ENCODE peak calls at places on chromosome X, in six cellular contexts. One of them, this sample, is unnamed.

GRCh38 chrX:41339148-41339547 is 5.2 kb downstream of the DDX3X start:
- DNase-seq in OCI-LY7: no peak
- DNase-seq in AG04450: no peak
- DNase-seq in cardiac muscle cell: no peak
- DNase-seq in A549: no peak
- DNase-seq in tibial artery: no peak
- DNase-seq in this sample: no peak

GRCh38 chrX:46686003-46686645 is 72.8 kb downstream of the SLC9A7 start:
- DNase-seq in OCI-LY7: peak; percentile 54
- DNase-seq in AG04450: no peak
- DNase-seq in cardiac muscle cell: peak; percentile 32
- DNase-seq in A549: peak; percentile 35
- DNase-seq in tibial artery: no peak
- DNase-seq in this sample: peak; percentile 28

GRCh38 chrX:102067966-102068723 is 57.3 kb upstream of the TCEAL2 start:
- DNase-seq in OCI-LY7: peak; percentile 4
- DNase-seq in AG04450: no peak
- DNase-seq in cardiac muscle cell: peak; percentile 14
- DNase-seq in A549: peak; percentile 24
- DNase-seq in tibial artery: no peak
- DNase-seq in this sample: no peak

GRCh38 chrX:139077303-139078131 is 366.0 kb upstream of the FGF13 start:
- DNase-seq in OCI-LY7: no peak
- DNase-seq in AG04450: no peak
- DNase-seq in cardiac muscle cell: no peak
- DNase-seq in A549: peak; percentile 2
- DNase-seq in tibial artery: no peak
- DNase-seq in this sample: no peak

GRCh38 chrX:119690921-119691716 is 1.8 kb downstream of the SEPTIN6 start:
- DNase-seq in OCI-LY7: no peak
- DNase-seq in AG04450: no peak
- DNase-seq in cardiac muscle cell: no peak
- DNase-seq in A549: no peak
- DNase-seq in tibial artery: no peak
- DNase-seq in this sample: no peak

GRCh38 chrX:129667412-129667811 is 12.7 kb upstream of the APLN start:
- DNase-seq in OCI-LY7: no peak
- DNase-seq in AG04450: no peak
- DNase-seq in cardiac muscle cell: no peak
- DNase-seq in A549: no peak
- DNase-seq in tibial artery: no peak
- DNase-seq in this sample: no peak

GRCh38 chrX:29948653-29949052 is 266.7 kb upstream of the MAGEB2 start:
- DNase-seq in OCI-LY7: no peak
- DNase-seq in AG04450: no peak
- DNase-seq in cardiac muscle cell: no peak
- DNase-seq in A549: no peak
- DNase-seq in tibial artery: no peak
- DNase-seq in this sample: no peak

GRCh38 chrX:72634321-72634720 is 61.7 kb upstream of the HDAC8 start:
- DNase-seq in OCI-LY7: no peak
- DNase-seq in AG04450: no peak
- DNase-seq in cardiac muscle cell: no peak
- DNase-seq in A549: no peak
- DNase-seq in tibial artery: no peak
- DNase-seq in this sample: no peak

GRCh38 chrX:22300130-22300529 is 27.4 kb downstream of the CBLL2 start:
- DNase-seq in OCI-LY7: no peak
- DNase-seq in AG04450: no peak
- DNase-seq in cardiac muscle cell: peak; percentile 91
- DNase-seq in A549: peak; percentile 5
- DNase-seq in tibial artery: peak; percentile 64
- DNase-seq in this sample: peak; percentile 14

GRCh38 chrX:121160987-121161386 is 113.6 kb downstream of the GLUD2 start:
- DNase-seq in OCI-LY7: no peak
- DNase-seq in AG04450: no peak
- DNase-seq in cardiac muscle cell: no peak
- DNase-seq in A549: no peak
- DNase-seq in tibial artery: no peak
- DNase-seq in this sample: no peak

GRCh38 chrX:149818652-149819051 is 36.9 kb downstream of the MAGEA9 start:
- DNase-seq in OCI-LY7: no peak
- DNase-seq in AG04450: no peak
- DNase-seq in cardiac muscle cell: no peak
- DNase-seq in A549: no peak
- DNase-seq in tibial artery: no peak
- DNase-seq in this sample: no peak

GRCh38 chrX:65910899-65911298 is 129.0 kb downstream of the VSIG4 start:
- DNase-seq in OCI-LY7: no peak
- DNase-seq in AG04450: no peak
- DNase-seq in cardiac muscle cell: no peak
- DNase-seq in A549: no peak
- DNase-seq in tibial artery: no peak
- DNase-seq in this sample: no peak

GRCh38 chrX:17038681-17039161 is 92.3 kb downstream of the REPS2 start:
- DNase-seq in OCI-LY7: no peak
- DNase-seq in AG04450: no peak
- DNase-seq in cardiac muscle cell: peak; percentile 53
- DNase-seq in A549: no peak
- DNase-seq in tibial artery: no peak
- DNase-seq in this sample: no peak

GRCh38 chrX:48956728-48957414 is 536 bp downstream of the OTUD5 start:
- DNase-seq in OCI-LY7: no peak
- DNase-seq in AG04450: no peak
- DNase-seq in cardiac muscle cell: peak; percentile 15
- DNase-seq in A549: no peak
- DNase-seq in tibial artery: peak; percentile 68
- DNase-seq in this sample: no peak

GRCh38 chrX:132732236-132732635 is 226.2 kb downstream of the HS6ST2 start:
- DNase-seq in OCI-LY7: no peak
- DNase-seq in AG04450: no peak
- DNase-seq in cardiac muscle cell: no peak
- DNase-seq in A549: no peak
- DNase-seq in tibial artery: no peak
- DNase-seq in this sample: no peak

GRCh38 chrX:110951472-110952269 is 144.3 kb upstream of the PAK3 start:
- DNase-seq in OCI-LY7: no peak
- DNase-seq in AG04450: no peak
- DNase-seq in cardiac muscle cell: no peak
- DNase-seq in A549: no peak
- DNase-seq in tibial artery: no peak
- DNase-seq in this sample: no peak

GRCh38 chrX:150983526-150984163 is 510 bp downstream of the HMGB3 start:
- DNase-seq in OCI-LY7: peak; percentile 28
- DNase-seq in AG04450: no peak
- DNase-seq in cardiac muscle cell: peak; percentile 26
- DNase-seq in A549: no peak
- DNase-seq in tibial artery: no peak
- DNase-seq in this sample: no peak

GRCh38 chrX:10118530-10118929 is 38.2 kb upstream of the CLCN4 start:
- DNase-seq in OCI-LY7: no peak
- DNase-seq in AG04450: no peak
- DNase-seq in cardiac muscle cell: no peak
- DNase-seq in A549: no peak
- DNase-seq in tibial artery: no peak
- DNase-seq in this sample: no peak
- H3K9me3 ChIP-seq in OCI-LY7: no peaks in the 10 kb centered on the region
- H3K9me3 ChIP-seq in AG04450: peaks cover 27% of the 10 kb centered on the region
- H3K9me3 ChIP-seq in cardiac muscle cell: no peaks in the 10 kb centered on the region
- H3K9me3 ChIP-seq in A549: peaks cover 55% of the 10 kb centered on the region
- H3K9me3 ChIP-seq in tibial artery: no peaks in the 10 kb centered on the region
- H3K9me3 ChIP-seq in this sample: peaks cover 3% of the 10 kb centered on the region

GRCh38 chrX:23699636-23700194 is 32.4 kb downstream of the PRDX4 start:
- DNase-seq in OCI-LY7: no peak
- DNase-seq in AG04450: no peak
- DNase-seq in cardiac muscle cell: peak; percentile 15
- DNase-seq in A549: no peak
- DNase-seq in tibial artery: no peak
- DNase-seq in this sample: no peak
- TF ChIP-seq CTCF in OCI-LY7: no peak
- TF ChIP-seq CTCF in AG04450: no peak
- TF ChIP-seq CTCF in cardiac muscle cell: no peak
- TF ChIP-seq CTCF in A549: no peak
- TF ChIP-seq CTCF in tibial artery: no peak
- TF ChIP-seq CTCF in this sample: no peak

DNA sequence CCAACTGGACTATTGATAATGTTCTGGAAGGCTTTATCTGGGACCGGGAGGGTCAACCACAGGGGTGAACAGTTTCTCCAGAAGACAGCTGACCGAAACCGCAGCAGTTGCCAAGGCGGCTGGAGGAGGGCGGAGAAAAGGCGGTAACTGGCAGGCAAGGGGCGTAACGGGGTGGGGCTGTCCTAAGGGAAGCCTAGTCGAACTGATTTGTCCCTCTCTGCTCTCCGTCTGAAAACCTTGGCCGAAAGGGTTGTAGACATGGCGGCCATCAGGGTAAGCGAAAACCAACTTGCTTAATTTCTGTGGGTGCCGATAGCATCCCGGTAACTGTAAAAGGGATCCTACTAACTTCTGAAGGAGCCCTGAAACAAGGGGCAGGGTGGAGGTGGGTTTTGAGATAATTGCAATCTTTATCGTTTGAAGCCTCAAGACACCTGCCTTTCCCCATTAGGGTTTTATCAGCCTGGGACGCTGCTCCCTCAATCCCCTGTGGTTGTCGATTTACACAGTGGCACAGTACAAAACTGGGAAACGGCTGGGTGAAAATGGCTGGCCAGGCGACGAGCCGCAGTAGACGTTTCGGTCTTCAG is at the start of gene APOOL:
- DNase-seq in OCI-LY7: peak; percentile 79
- DNase-seq in AG04450: peak; percentile 63
- DNase-seq in cardiac muscle cell: peak; percentile 87
- DNase-seq in A549: peak; percentile 93
- DNase-seq in tibial artery: peak; percentile 91
- DNase-seq in this sample: peak; percentile 85
- H3K27ac ChIP-seq in OCI-LY7: peak within 1 kb of the TSS; percentile 5
- H3K27ac ChIP-seq in AG04450: peak within 1 kb of the TSS; percentile 31
- H3K27ac ChIP-seq in cardiac muscle cell: peak within 1 kb of the TSS; percentile 92
- H3K27ac ChIP-seq in A549: peak within 1 kb of the TSS; percentile 89
- H3K27ac ChIP-seq in tibial artery: peak within 1 kb of the TSS; percentile 69
- H3K27ac ChIP-seq in this sample: peak within 1 kb of the TSS; percentile 68

GRCh38 chrX:6307156-6307555 is 78.5 kb upstream of the NLGN4X start:
- DNase-seq in OCI-LY7: no peak
- DNase-seq in AG04450: no peak
- DNase-seq in cardiac muscle cell: no peak
- DNase-seq in A549: no peak
- DNase-seq in tibial artery: no peak
- DNase-seq in this sample: peak; percentile 46
- H3K9me3 ChIP-seq in OCI-LY7: no peaks in the 10 kb centered on the region
- H3K9me3 ChIP-seq in AG04450: peaks cover 3% of the 10 kb centered on the region
- H3K9me3 ChIP-seq in cardiac muscle cell: no peaks in the 10 kb centered on the region
- H3K9me3 ChIP-seq in A549: no peaks in the 10 kb centered on the region
- H3K9me3 ChIP-seq in tibial artery: no peaks in the 10 kb centered on the region
- H3K9me3 ChIP-seq in this sample: no peaks in the 10 kb centered on the region

This sample was measured in WERI-Rb-1.